ENCODE peak calls at places on chromosomes 5 and 9, in ten cellular contexts. Y is hypothalamus; S is NCI-H1436; J is HFF-Myc; K is T-helper 17 cell; C is Caco-2; V is stimulated activated CD8-positive, alpha-beta memory T cell treated with anti-CD3 and anti-CD28 coated beads, Interleukin-7, amount 100 ng/mL, for 24 hours; X is IMR-90; L is activated naive CD4-positive, alpha-beta T cell treated with anti-CD3 and anti-CD28 coated beads for 36 hours; H is stimulated activated CD4-positive, alpha-beta T cell treated with anti-CD3 and anti-CD28 coated beads, Interleukin-4, amount 100 ng/mL, for 4 hours. G is an unnamed sample.

GRCh38 chr9:127562841-127563523 is 49.1 kb upstream of the STXBP1 start:
- DNase-seq in Y (no peak), S (no peak), J (no peak), K (no peak), C (no peak), V (no peak), X (peak; percentile 87), L (no peak), H (no peak), G (no peak)

GRCh38 chr5:32506809-32507208 is 62.3 kb upstream of the ZFR start:
- DNase-seq in Y (peak; percentile 9), S (no peak), J (peak; percentile 65), K (no peak), C (no peak), V (no peak), X (peak; percentile 91), L (no peak), H (no peak), G (no peak)

GRCh38 chr9:70049672-70050271 is 6.1 kb downstream of the MAMDC2 start:
- DNase-seq in Y (no peak), S (no peak), J (no peak), K (no peak), C (no peak), V (no peak), X (peak; percentile 55), L (no peak), H (no peak), G (no peak)

GRCh38 chr5:172548311-172548731 is 92.7 kb upstream of the NEURL1B start:
- DNase-seq in Y (peak; percentile 18), S (no peak), J (no peak), K (no peak), C (no peak), V (no peak), X (no peak), L (no peak), H (no peak), G (no peak)

GRCh38 chr5:65126192-65126591 is 355.5 kb downstream of the ADAMTS6 start:
- DNase-seq in Y (peak; percentile 69), S (no peak), J (no peak), K (no peak), C (no peak), V (no peak), X (peak; percentile 82), L (no peak), H (no peak), G (no peak)

GRCh38 chr9:4070266-4070665 is 229.6 kb downstream of the GLIS3 start:
- DNase-seq in Y (no peak), S (no peak), J (no peak), K (no peak), C (no peak), V (no peak), X (no peak), L (no peak), H (no peak), G (no peak)

GRCh38 chr9:125412166-125412565 is 150.5 kb downstream of the GAPVD1 start:
- DNase-seq in Y (no peak), S (no peak), J (no peak), K (no peak), C (no peak), V (no peak), X (no peak), L (no peak), H (no peak), G (no peak)

GRCh38 chr5:34598177-34598794 is 57.8 kb upstream of the RAI14 start:
- DNase-seq in Y (no peak), S (no peak), J (peak; percentile 77), K (no peak), C (no peak), V (no peak), X (peak; percentile 96), L (peak; percentile 32), H (no peak), G (no peak)

GRCh38 chr9:135244751-135245221 is 157.3 kb downstream of the OLFM1 start:
- DNase-seq in Y (peak; percentile 35), S (no peak), J (no peak), K (no peak), C (no peak), V (no peak), X (no peak), L (no peak), H (no peak), G (no peak)

GRCh38 chr5:165714594-165714993 is 2209.2 kb downstream of the MAT2B start:
- DNase-seq in Y (no peak), S (no peak), J (no peak), K (no peak), C (no peak), V (no peak), X (no peak), L (no peak), H (no peak), G (no peak)

GRCh38 chr9:120839146-120839545 is 3.6 kb downstream of the PSMD5 start:
- DNase-seq in Y (no peak), S (no peak), J (no peak), K (no peak), C (no peak), V (no peak), X (peak; percentile 44), L (no peak), H (no peak), G (no peak)

GRCh38 chr5:106121972-106122605 is 1548.6 kb downstream of the EFNA5 start:
- DNase-seq in Y (no peak), S (no peak), J (peak; percentile 4), K (no peak), C (peak; percentile 45), V (no peak), X (peak; percentile 4), L (peak; percentile 9), H (no peak), G (peak; percentile 25)

GRCh38 chr9:110257097-110257955 is 1.0 kb upstream of the TXN start:
- DNase-seq in Y (peak; percentile 51), S (no peak), J (no peak), K (no peak), C (peak; percentile 43), V (no peak), X (peak; percentile 24), L (peak; percentile 71), H (peak; percentile 5), G (no peak)

GRCh38 chr9:88177343-88177742 is 39.1 kb upstream of the SPATA31C2 start:
- DNase-seq in Y (no peak), S (no peak), J (no peak), K (no peak), C (no peak), V (no peak), X (no peak), L (no peak), H (no peak), G (no peak)

GRCh38 chr9:69044226-69045219 is 9.0 kb downstream of the FXN start:
- DNase-seq in Y (no peak), S (no peak), J (peak; percentile 70), K (no peak), C (no peak), V (no peak), X (peak; percentile 68), L (no peak), H (no peak), G (no peak)

G was measured in GM12891.